ENCODE peak calls at places on chromosome 16, in five cellular contexts. O, I, Z, V and S are unnamed samples.

GRCh38 chr16:48124266-48124665 is 31.5 kb downstream of the ABCC12 start:
- DNase-seq in O (no peak), I (no peak), Z (no peak), V (no peak), S (no peak)

GRCh38 chr16:89958068-89958467 is 9.5 kb downstream of the DEF8 start:
- DNase-seq in O (peak), I (no peak), Z (peak), V (peak), S (peak)

GRCh38 chr16:71808593-71809449 is at the start of gene AP1G1:
- DNase-seq in O (peak), I (peak), Z (peak), V (peak), S (peak)

GRCh38 chr16:72937360-72937759 is 110.6 kb downstream of the ZFHX3 start:
- DNase-seq in O (peak), I (no peak), Z (peak), V (no peak), S (no peak)

GRCh38 chr16:30068750-30069574 is 3.4 kb downstream of the ALDOA start:
- DNase-seq in O (no peak), I (no peak), Z (peak), V (no peak), S (peak)

GRCh38 chr16:69316595-69317034 is 5.5 kb downstream of the VPS4A start:
- DNase-seq in O (no peak), I (no peak), Z (no peak), V (no peak), S (no peak)

GRCh38 chr16:23254338-23254737 is 47.8 kb upstream of the SCNN1B start:
- DNase-seq in O (no peak), I (no peak), Z (no peak), V (no peak), S (peak)

GRCh38 chr16:57373117-57373947 is 1.0 kb downstream of the CX3CL1 start:
- DNase-seq in O (no peak), I (no peak), Z (peak), V (no peak), S (no peak)

GRCh38 chr16:73113326-73113720 is 65.4 kb upstream of the ZFHX3 start:
- DNase-seq in O (no peak), I (no peak), Z (no peak), V (no peak), S (no peak)

GRCh38 chr16:19517424-19518089 is 4.3 kb downstream of the GDE1 start:
- DNase-seq in O (peak), I (no peak), Z (no peak), V (peak), S (no peak)

GRCh38 chr16:89717310-89718197 is 3.1 kb downstream of the VPS9D1 start:
- DNase-seq in O (no peak), I (no peak), Z (no peak), V (no peak), S (no peak)

GRCh38 chr16:11990672-11991390 is 14.3 kb downstream of the SNX29 start:
- DNase-seq in O (no peak), I (no peak), Z (no peak), V (no peak), S (no peak)

GRCh38 chr16:28165549-28166046 is 46.2 kb downstream of the XPO6 start:
- DNase-seq in O (no peak), I (no peak), Z (no peak), V (no peak), S (no peak)

GRCh38 chr16:81649561-81649960 is 129.5 kb upstream of the PLCG2 start:
- DNase-seq in O (no peak), I (no peak), Z (no peak), V (no peak), S (no peak)

GRCh38 chr16:54432481-54433229 is 146.1 kb upstream of the IRX3 start:
- DNase-seq in O (no peak), I (no peak), Z (peak), V (no peak), S (peak)

GRCh38 chr16:89357460-89357859 is 132.9 kb downstream of the ANKRD11 start:
- DNase-seq in O (no peak), I (no peak), Z (no peak), V (no peak), S (peak)

GRCh38 chr16:66519482-66519881 is 30.4 kb downstream of the TK2 start:
- DNase-seq in O (no peak), I (no peak), Z (no peak), V (no peak), S (no peak)

GRCh38 chr16:66521951-66522771 is 27.8 kb downstream of the TK2 start:
- DNase-seq in O (no peak), I (peak), Z (no peak), V (peak), S (no peak)

GRCh38 chr16:66519974-66520373 is 29.9 kb downstream of the TK2 start:
- DNase-seq in O (no peak), I (no peak), Z (no peak), V (no peak), S (no peak)

GRCh38 chr16:66520406-66521194 is 29.3 kb downstream of the TK2 start:
- DNase-seq in O (no peak), I (no peak), Z (no peak), V (no peak), S (no peak)

GRCh38 chr16:66521227-66521626 is 28.7 kb downstream of the TK2 start:
- DNase-seq in O (no peak), I (no peak), Z (no peak), V (no peak), S (no peak)
- H3K4me3 ChIP-seq in O (no peak), I (no peak), Z (no peak), V (no peak), S (no peak)

GRCh38 chr16:66271074-66272060 is 95.1 kb upstream of the CDH5 start:
- DNase-seq in O (no peak), I (no peak), Z (no peak), V (no peak), S (no peak)

GRCh38 chr16:66273036-66273435 is 93.5 kb upstream of the CDH5 start:
- DNase-seq in O (no peak), I (no peak), Z (no peak), V (no peak), S (no peak)

GRCh38 chr16:66272461-66272860 is 94.0 kb upstream of the CDH5 start:
- DNase-seq in O (no peak), I (no peak), Z (no peak), V (no peak), S (no peak)

GRCh38 chr16:66269631-66270332 is 96.7 kb upstream of the CDH5 start:
- DNase-seq in O (no peak), I (no peak), Z (no peak), V (no peak), S (peak)

GRCh38 chr16:66270333-66270927 is 96.1 kb upstream of the CDH5 start:
- DNase-seq in O (peak), I (no peak), Z (peak), V (peak), S (peak)
- TF ChIP-seq JUNB in O (no peak), I (no peak), Z (no peak), V (no peak), S (no peak)

GRCh38 chr16:9363520-9363919 is 272.1 kb downstream of the HAPSTR1 start:
- DNase-seq in O (no peak), I (no peak), Z (no peak), V (no peak), S (no peak)

GRCh38 chr16:9360075-9360474 is 268.6 kb downstream of the HAPSTR1 start:
- DNase-seq in O (no peak), I (no peak), Z (no peak), V (no peak), S (no peak)

GRCh38 chr16:9366048-9366969 is 274.9 kb downstream of the HAPSTR1 start:
- DNase-seq in O (no peak), I (no peak), Z (no peak), V (no peak), S (no peak)

GRCh38 chr16:9362050-9362449 is 270.6 kb downstream of the HAPSTR1 start:
- DNase-seq in O (no peak), I (no peak), Z (peak), V (no peak), S (peak)

GRCh38 chr16:9364721-9365693 is 273.6 kb downstream of the HAPSTR1 start:
- DNase-seq in O (no peak), I (no peak), Z (peak), V (no peak), S (no peak)
- H3K27ac ChIP-seq in O (no peak), I (no peak), Z (no peak), V (no peak), S (no peak)

GRCh38 chr16:4679854-4680636 is 13.3 kb upstream of the NUDT16L1 start:
- DNase-seq in O (no peak), I (no peak), Z (no peak), V (no peak), S (no peak)

GRCh38 chr16:4682084-4682581 is 11.2 kb upstream of the NUDT16L1 start:
- DNase-seq in O (no peak), I (no peak), Z (no peak), V (no peak), S (no peak)

GRCh38 chr16:4679156-4679853 is 14.1 kb upstream of the NUDT16L1 start:
- DNase-seq in O (no peak), I (no peak), Z (peak), V (no peak), S (no peak)

GRCh38 chr16:4681471-4682083 is 11.8 kb upstream of the NUDT16L1 start:
- DNase-seq in O (no peak), I (no peak), Z (no peak), V (no peak), S (no peak)

DNA sequence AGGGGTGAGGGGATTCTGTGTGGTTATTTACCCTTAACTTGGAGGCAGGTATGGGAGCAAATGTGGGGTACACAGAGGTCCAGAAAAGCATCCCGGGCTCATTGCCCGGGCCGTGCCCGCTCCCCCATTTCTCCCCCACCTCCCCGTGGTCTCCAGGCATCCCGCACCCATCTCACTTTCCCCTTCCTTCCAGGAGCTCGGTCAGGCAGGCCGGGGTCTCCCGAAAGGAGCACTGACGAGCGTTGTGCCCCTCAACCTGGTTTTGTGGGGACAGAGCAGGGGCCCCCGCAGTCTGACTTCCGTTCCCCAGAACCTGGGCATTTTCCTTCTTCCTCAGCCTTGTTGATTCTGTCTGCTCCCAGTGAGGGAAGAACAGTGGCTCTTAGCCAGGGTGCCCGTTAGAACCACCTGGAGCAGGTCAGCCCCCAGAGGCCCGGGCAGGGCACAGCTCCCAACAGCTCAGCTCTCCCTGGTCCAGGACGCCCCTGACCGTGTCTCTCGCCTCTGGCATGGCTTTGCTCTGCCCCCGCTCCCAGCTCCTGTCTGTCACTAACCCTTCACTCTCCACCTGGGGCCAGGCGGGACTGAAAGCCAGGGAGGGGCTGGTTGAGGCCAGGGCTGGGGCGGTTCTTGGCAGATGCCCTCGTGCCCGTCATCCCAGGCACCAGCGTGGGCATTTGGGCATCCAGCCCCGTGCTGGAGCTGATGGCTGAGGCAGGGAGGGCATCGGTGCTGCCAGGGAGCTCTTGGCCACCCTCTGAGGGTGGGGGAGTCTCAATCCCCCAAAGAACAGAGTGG is 12.5 kb upstream of the NUDT16L1 start:
- DNase-seq in O (no peak), I (no peak), Z (no peak), V (no peak), S (no peak)
- H3K4me3 ChIP-seq in O (no peak), I (no peak), Z (no peak), V (no peak), S (no peak)

GRCh38 chr16:1561836-1562235 is 28.4 kb downstream of the TMEM204 start:
- DNase-seq in O (no peak), I (no peak), Z (no peak), V (no peak), S (no peak)

GRCh38 chr16:1560866-1561265 is 27.4 kb downstream of the TMEM204 start:
- DNase-seq in O (no peak), I (no peak), Z (no peak), V (no peak), S (no peak)

GRCh38 chr16:1560153-1560552 is 26.7 kb downstream of the TMEM204 start:
- DNase-seq in O (no peak), I (no peak), Z (no peak), V (no peak), S (no peak)

GRCh38 chr16:1559446-1559975 is 26.0 kb downstream of the TMEM204 start:
- DNase-seq in O (no peak), I (no peak), Z (no peak), V (no peak), S (no peak)

DNA sequence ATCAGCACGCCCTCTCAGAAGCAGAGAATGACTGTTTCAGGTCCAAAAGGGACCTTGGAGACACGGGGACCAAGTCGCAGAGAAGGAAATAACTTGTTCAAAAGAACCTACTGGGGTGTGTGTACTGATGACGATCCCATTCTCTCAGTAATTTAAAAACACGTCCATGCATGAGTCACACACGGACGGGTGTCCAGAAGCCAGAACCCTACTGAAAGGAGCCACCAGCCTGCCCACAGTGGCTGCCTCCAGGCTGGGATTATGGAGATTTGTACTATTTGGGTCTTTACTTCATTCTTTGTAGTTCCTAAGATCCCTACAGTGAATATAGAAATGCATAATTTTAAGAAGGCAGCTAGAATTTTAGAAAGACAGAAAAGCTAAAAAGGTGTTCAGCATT is 27.8 kb downstream of the TMEM204 start:
- DNase-seq in O (no peak), I (no peak), Z (no peak), V (no peak), S (no peak)
- TF ChIP-seq JUNB in O (no peak), I (no peak), Z (no peak), V (no peak), S (no peak)

GRCh38 chr16:49645263-49645662 is 210.6 kb downstream of the ZNF423 start:
- DNase-seq in O (no peak), I (no peak), Z (no peak), V (no peak), S (no peak)

GRCh38 chr16:49641250-49641649 is 214.7 kb downstream of the ZNF423 start:
- DNase-seq in O (no peak), I (peak), Z (no peak), V (no peak), S (no peak)

GRCh38 chr16:49640606-49641005 is 215.3 kb downstream of the ZNF423 start:
- DNase-seq in O (no peak), I (no peak), Z (no peak), V (no peak), S (no peak)

GRCh38 chr16:49643429-49644142 is 212.3 kb downstream of the ZNF423 start:
- DNase-seq in O (no peak), I (no peak), Z (no peak), V (no peak), S (no peak)

DNA sequence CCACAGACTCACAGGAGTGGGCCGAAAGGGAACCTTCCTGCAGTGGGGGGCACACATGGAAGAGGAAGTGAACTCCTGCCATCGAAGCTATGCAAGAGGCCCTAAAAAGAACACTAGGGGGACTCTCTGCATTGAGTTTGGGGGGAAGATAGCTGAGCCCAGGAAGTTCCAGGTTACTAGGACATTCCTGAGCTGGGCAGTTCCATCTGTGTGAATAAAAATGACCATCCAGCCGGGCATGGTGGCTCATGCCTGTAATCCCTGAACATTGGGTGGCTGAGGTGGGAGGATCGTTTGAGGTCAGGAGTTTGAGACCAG is 211.8 kb downstream of the ZNF423 start:
- DNase-seq in O (no peak), I (no peak), Z (no peak), V (no peak), S (peak)
- H3K27ac ChIP-seq in O (no peak), I (no peak), Z (no peak), V (no peak), S (no peak)

DNA sequence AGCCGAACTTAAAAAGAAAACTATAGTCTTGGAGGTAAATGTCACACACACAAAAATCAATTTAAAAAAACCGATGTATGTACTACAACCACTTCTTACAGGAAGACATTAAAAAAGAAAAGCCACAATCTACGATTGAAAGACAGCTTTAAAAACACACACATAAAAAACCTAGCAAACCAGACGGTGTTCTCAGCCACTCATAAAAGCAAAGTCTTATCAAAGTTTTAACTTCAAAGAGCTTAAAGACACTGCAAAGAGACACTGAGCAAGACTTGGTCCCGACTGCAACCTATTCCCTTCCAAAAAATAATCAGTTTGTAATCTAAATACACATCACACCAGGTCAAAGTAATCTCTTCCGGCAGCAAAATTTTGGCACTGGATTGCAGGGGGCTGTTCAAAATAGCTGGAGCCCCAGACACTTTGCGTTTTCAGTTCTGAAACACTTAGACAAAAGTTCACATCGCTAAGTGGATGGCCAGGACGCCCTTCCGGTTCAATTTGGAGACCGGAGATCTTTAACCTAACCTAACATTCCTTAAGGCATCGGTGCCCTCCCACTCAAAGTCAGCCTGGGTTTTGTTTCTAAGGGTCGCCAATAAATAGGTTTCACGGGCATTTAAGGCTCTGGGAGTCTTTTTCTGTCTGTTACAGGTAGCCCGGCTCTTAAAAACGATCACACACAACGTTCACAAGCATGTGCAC is 2.6 kb downstream of the ZCCHC14 start:
- DNase-seq in O (no peak), I (no peak), Z (no peak), V (no peak), S (no peak)
- H3K4me3 ChIP-seq in O (no peak), I (no peak), Z (peak), V (peak), S (peak)